ENCODE peak calls at places on chromosomes 1 and 21, in eight cellular contexts. K, B, P, R, E, D, Y and Q are unnamed samples. For H3K36me3, the result is how much of the 10 kb centered on the place peaks cover.

GRCh38 chr1:42873670-42874069 is 27.3 kb downstream of the ZNF691 start:
- DNase-seq in K (no peak), B (no peak), P (no peak), R (no peak), E (no peak), D (no peak), Y (no peak), Q (no peak)

GRCh38 chr1:1122078-1122811 is 6.4 kb upstream of the C1orf159 start:
- DNase-seq in K (peak), B (peak), P (peak), R (peak), E (peak), D (no peak), Y (peak), Q (peak)

GRCh38 chr1:209190591-209191241 is 392.8 kb upstream of the CAMK1G start:
- DNase-seq in K (no peak), B (peak), P (no peak), R (no peak), E (peak), D (no peak), Y (no peak), Q (peak)

GRCh38 chr1:50491142-50491541 is 67.9 kb upstream of the DMRTA2 start:
- DNase-seq in K (no peak), B (no peak), P (no peak), R (no peak), E (no peak), D (no peak), Y (no peak), Q (no peak)

GRCh38 chr1:64826991-64827390 is 82.1 kb downstream of the RAVER2 start:
- DNase-seq in K (no peak), B (no peak), P (no peak), R (no peak), E (no peak), D (no peak), Y (no peak), Q (no peak)

GRCh38 chr1:101520302-101520701 is 283.5 kb downstream of the S1PR1 start:
- DNase-seq in K (no peak), B (no peak), P (peak), R (no peak), E (no peak), D (peak), Y (no peak), Q (no peak)

GRCh38 chr1:84698718-84699117 is 8.5 kb upstream of the SSX2IP start:
- DNase-seq in K (no peak), B (no peak), P (peak), R (no peak), E (no peak), D (no peak), Y (no peak), Q (no peak)

GRCh38 chr1:105017587-105017986 is 1267.9 kb downstream of the AMY1C start:
- DNase-seq in K (no peak), B (no peak), P (no peak), R (no peak), E (no peak), D (no peak), Y (no peak), Q (peak)

GRCh38 chr1:17338706-17339493 is 30.9 kb downstream of the PADI4 start:
- DNase-seq in K (no peak), B (no peak), P (no peak), R (no peak), E (no peak), D (no peak), Y (no peak), Q (no peak)

GRCh38 chr1:28890435-28890834 is 23.9 kb upstream of the EPB41 start:
- DNase-seq in K (no peak), B (no peak), P (no peak), R (no peak), E (no peak), D (no peak), Y (no peak), Q (no peak)

GRCh38 chr1:47332779-47333577 is 612 bp upstream of the CMPK1 start:
- DNase-seq in K (no peak), B (no peak), P (no peak), R (no peak), E (no peak), D (no peak), Y (no peak), Q (no peak)

GRCh38 chr1:47334765-47335435 is 1.3 kb downstream of the CMPK1 start:
- DNase-seq in K (no peak), B (no peak), P (peak), R (no peak), E (no peak), D (peak), Y (no peak), Q (no peak)

GRCh38 chr1:47333578-47333921 is at the start of gene CMPK1:
- DNase-seq in K (peak), B (peak), P (peak), R (peak), E (peak), D (peak), Y (peak), Q (peak)

GRCh38 chr1:47331875-47332274 is 1.7 kb upstream of the CMPK1 start:
- DNase-seq in K (no peak), B (no peak), P (no peak), R (no peak), E (no peak), D (no peak), Y (no peak), Q (no peak)

GRCh38 chr1:47333922-47334764 is 553 bp downstream of the CMPK1 start:
- DNase-seq in K (peak), B (peak), P (peak), R (peak), E (peak), D (no peak), Y (peak), Q (peak)
- TF ChIP-seq POLR2A in K (peak), B (peak), P (peak), R (no peak), E (no peak), D (peak), Y (no peak), Q (peak)

GRCh38 chr1:212903664-212904063 is 45.6 kb downstream of the FLVCR1 start:
- DNase-seq in K (no peak), B (no peak), P (no peak), R (no peak), E (no peak), D (no peak), Y (no peak), Q (no peak)
- H3K27ac ChIP-seq in K (no peak), B (no peak), P (no peak), R (no peak), E (no peak), D (no peak), Y (no peak), Q (no peak)

GRCh38 chr1:35629051-35629450 is 12.3 kb downstream of the PSMB2 start:
- DNase-seq in K (no peak), B (no peak), P (no peak), R (no peak), E (no peak), D (no peak), Y (no peak), Q (no peak)
- H3K36me3 ChIP-seq in K (under half), B (half or more), P (under half), R (under half), E (half or more), D (under half), Y (half or more), Q (under half)

DNA sequence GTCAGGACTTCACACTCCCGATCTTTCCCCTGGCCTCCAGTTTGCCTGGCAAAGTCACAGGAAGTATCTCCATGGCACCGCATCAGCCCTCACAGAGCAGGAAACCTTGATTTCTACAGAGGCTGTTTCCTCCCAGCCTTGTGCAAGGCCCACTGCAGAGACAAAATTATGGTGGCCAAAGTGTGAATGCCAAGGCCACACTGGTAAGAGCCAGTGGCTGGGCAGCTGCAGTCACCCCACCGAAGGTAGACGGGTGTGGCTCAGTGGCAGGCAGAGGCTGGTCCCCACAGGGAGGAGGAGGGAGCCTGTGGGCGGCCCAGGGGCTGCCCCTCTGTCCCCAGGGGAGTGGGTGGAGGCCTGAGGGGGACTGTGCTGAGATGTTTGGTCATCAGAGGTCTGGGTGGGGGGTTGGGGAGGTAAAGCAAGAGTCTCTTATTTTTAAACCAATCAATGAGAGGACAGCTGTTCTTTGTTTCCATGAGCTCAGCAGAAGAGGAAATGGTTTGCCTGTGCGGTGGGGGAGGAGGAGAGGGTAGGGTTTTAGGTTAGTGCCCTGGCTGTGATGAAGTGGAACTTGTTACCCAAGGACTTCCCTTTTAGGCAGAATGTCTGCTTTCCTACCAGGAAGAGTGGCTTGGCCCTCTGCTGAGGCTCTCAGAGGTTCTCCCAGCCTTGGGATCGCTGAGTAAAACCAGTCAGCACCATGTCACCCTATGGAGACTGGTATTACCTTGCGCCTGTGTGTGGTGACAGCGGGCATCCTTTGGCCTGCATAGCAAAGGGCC is 18.0 kb upstream of the BTG2 start:
- DNase-seq in K (peak), B (peak), P (no peak), R (no peak), E (peak), D (peak), Y (no peak), Q (peak)
- TF ChIP-seq POLR2A in K (no peak), B (no peak), P (no peak), R (no peak), E (no peak), D (peak), Y (peak), Q (no peak)

DNA sequence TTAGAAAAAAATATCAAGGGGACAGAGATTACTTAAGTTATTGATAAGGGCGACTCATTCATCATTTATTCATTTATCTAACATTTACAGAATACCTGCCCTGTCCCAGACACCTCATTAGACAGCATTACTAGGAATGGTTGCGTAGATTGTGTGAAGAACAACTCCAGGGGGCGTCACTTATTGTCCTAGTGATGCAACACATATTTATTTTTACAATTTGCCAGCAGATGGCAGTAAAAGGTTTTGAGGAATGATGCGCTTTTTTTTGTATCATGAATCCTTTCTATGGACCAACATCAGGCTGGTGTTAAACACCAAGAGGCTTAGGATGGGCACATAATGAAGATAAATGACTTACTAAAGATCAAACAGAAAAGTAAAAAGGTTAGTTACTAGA is 5.5 kb downstream of the NCAM2 start:
- DNase-seq in K (no peak), B (no peak), P (peak), R (no peak), E (no peak), D (no peak), Y (no peak), Q (no peak)
- H3K27ac ChIP-seq in K (no peak), B (no peak), P (no peak), R (no peak), E (no peak), D (no peak), Y (no peak), Q (no peak)

DNA sequence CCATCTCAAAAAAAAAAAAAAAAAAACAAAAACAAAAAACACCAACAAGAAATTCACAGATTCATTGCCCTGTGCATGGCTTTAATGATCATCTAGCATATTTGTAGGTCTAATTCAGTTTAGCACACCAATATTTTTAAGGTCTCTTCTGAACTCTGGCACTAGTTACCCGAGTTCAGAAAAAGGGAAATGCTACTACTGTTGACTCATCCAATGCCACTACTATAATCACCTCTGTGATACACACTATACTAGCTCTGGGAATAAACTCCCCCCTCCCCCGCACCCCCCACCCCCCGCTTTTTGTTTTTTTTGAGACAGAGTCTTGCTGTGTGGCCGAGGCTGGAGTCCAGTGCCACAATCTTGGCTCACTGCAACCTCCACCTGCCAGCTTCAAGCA is 55.6 kb downstream of the FBXO42 start:
- DNase-seq in K (no peak), B (no peak), P (no peak), R (no peak), E (no peak), D (no peak), Y (no peak), Q (no peak)
- H3K36me3 ChIP-seq in K (under half), B (half or more), P (under half), R (under half), E (half or more), D (under half), Y (under half), Q (under half)

DNA sequence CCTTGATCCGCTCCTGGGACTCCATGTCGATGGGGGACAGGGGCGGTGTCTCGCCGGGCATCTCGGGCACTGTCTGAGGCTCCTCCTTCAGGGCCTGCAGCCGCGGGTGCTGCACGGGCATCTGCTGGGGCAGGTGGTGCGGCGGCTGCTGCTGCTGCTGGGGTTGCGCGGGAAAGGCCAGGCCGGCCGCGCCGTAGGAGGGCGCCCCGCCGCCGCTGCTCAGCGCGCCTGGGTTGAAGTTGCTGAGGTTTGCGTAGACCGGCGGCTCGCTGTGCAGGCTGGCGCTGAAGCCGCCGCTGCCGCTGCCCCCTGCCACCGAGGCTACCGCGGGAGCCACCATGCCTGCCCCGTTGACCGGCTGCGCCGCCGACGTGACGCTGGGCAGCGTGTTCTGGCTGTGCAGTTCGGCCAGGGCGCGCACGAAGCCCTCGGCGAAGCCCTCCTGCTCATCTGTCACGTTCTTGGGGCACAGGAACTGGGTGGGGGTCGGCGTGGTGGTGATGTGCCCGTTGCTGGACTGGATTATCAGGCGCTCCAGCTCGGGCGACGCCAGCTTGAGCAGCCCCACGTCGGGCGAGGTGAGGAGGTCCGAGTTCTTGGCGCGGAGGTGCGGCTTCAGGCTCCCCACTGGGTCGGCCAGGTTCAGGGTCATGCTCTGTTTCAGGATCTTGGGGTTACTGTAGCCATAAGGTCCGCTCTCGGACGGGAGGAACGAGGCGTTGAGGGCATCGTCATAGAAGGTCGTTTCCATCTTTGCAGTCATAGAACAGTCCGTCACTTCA is 1.3 kb downstream of the JUN start:
- DNase-seq in K (peak), B (peak), P (peak), R (peak), E (peak), D (no peak), Y (peak), Q (peak)
- TF ChIP-seq POLR2A in K (no peak), B (no peak), P (peak), R (peak), E (peak), D (peak), Y (no peak), Q (peak)

GRCh38 chr1:21344098-21344749 is 54.0 kb upstream of the ECE1 start:
- DNase-seq in K (no peak), B (no peak), P (no peak), R (no peak), E (no peak), D (no peak), Y (no peak), Q (no peak)

GRCh38 chr1:21347072-21347581 is 56.9 kb upstream of the ECE1 start:
- DNase-seq in K (no peak), B (no peak), P (no peak), R (no peak), E (no peak), D (no peak), Y (no peak), Q (no peak)

GRCh38 chr1:21344750-21345443 is 54.6 kb upstream of the ECE1 start:
- DNase-seq in K (peak), B (no peak), P (no peak), R (no peak), E (peak), D (no peak), Y (no peak), Q (no peak)

GRCh38 chr1:21349693-21350092 is 59.4 kb upstream of the ECE1 start:
- DNase-seq in K (no peak), B (no peak), P (no peak), R (no peak), E (no peak), D (no peak), Y (no peak), Q (no peak)

GRCh38 chr1:21346304-21347071 is 56.2 kb upstream of the ECE1 start:
- DNase-seq in K (no peak), B (no peak), P (no peak), R (no peak), E (no peak), D (no peak), Y (no peak), Q (no peak)
- H3K27ac ChIP-seq in K (peak), B (no peak), P (no peak), R (no peak), E (no peak), D (no peak), Y (no peak), Q (no peak)

DNA sequence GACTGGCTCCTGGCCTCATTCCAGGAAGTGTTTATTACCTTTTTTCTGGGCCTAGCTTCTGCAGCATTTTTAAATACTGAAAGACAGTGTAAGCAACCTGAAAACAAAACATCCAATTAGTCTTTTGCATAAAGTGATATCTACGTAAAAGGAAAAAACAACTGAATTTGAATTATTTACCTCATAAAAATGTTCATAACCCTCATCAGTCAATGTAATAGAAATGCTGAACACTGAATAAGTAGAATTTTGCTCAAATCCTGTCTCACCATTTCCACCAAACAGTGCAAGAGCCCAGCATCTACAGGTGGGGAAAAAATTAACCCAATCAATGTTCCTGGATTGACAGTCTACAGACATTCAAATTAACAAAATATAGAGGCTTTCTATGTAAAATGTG is 64.0 kb downstream of the NRDC start:
- DNase-seq in K (no peak), B (no peak), P (no peak), R (no peak), E (no peak), D (no peak), Y (no peak), Q (no peak)
- H3K36me3 ChIP-seq in K (under half), B (half or more), P (under half), R (under half), E (half or more), D (under half), Y (half or more), Q (half or more)

DNA sequence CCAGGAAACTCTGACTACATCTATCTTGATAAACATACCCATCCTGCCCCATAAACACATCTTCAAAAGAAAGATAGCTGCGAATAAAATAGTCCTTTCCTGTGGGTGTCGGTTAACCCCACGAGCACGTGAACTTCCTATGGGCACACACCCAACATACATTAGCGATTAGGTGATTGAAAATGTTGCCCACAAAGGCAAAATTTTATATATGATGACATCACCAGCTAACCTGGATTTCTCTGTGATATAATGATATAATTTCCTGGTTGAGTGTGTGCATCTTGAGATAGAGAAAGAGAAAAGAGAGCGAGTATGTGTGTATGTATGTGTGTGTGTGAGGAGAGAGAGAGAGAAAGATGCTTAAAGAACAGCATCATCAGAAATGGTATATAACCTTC is 296.1 kb downstream of the PTPRC start:
- DNase-seq in K (no peak), B (no peak), P (peak), R (no peak), E (no peak), D (peak), Y (no peak), Q (no peak)
- TF ChIP-seq POLR2A in K (no peak), B (no peak), P (no peak), R (no peak), E (no peak), D (no peak), Y (no peak), Q (no peak)